ENCODE peak calls at places on chromosomes 3 and 15, in four cellular contexts. Q, N, V and K are unnamed samples.

GRCh38 chr15:99249270-99249817 is at the start of gene TTC23:
- DNase-seq in Q (peak; percentile 20), N (no peak), V (no peak), K (peak; percentile 85)

GRCh38 chr3:151751161-151751560 is 17.4 kb downstream of the AADACL2 start:
- DNase-seq in Q (no peak), N (no peak), V (no peak), K (no peak)

GRCh38 chr3:126133606-126134005 is 46.8 kb downstream of the ALDH1L1 start:
- DNase-seq in Q (no peak), N (no peak), V (no peak), K (no peak)

GRCh38 chr3:58404396-58404795 is 29.2 kb downstream of the PDHB start:
- DNase-seq in Q (peak; percentile 6), N (no peak), V (no peak), K (no peak)

GRCh38 chr15:47439146-47439869 is 278.0 kb upstream of the SEMA6D start:
- DNase-seq in Q (no peak), N (no peak), V (no peak), K (no peak)

GRCh38 chr3:69724722-69725435 is 14.4 kb upstream of the MITF start:
- DNase-seq in Q (peak; percentile 94), N (no peak), V (no peak), K (no peak)

GRCh38 chr3:48039487-48040190 is 23.4 kb upstream of the MAP4 start:
- DNase-seq in Q (no peak), N (no peak), V (no peak), K (peak; percentile 74)

GRCh38 chr15:83108266-83109219 is 1.1 kb downstream of the TM6SF1 start:
- DNase-seq in Q (peak; percentile 46), N (peak; percentile 24), V (no peak), K (no peak)

GRCh38 chr3:170869240-170869592 is 779 bp downstream of the RPL22L1 start:
- DNase-seq in Q (peak; percentile 20), N (no peak), V (no peak), K (no peak)

DNA sequence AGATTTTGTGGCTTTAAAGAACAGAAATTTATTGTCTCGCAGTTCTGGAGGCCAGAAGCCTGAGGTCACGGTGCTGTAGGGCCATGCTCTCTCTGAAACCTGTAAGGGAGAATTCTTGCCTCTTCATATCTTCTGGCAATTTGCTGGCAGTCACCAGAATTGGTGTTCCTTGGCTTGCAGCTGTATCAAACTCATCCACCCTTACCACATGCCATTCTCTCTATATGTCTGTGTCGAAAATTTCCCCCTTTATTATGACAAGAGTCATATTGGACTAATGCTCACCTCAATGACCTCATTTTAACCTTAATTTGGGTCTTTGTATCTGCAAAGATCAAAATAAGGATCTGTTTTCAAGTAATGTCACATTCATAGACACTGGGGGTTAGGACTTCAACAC is 266.7 kb downstream of the IL20RB start:
- DNase-seq in Q (no peak), N (no peak), V (no peak), K (no peak)
- TF ChIP-seq EGR1 in Q (no peak), N (no peak), V (no peak), K (no peak)

DNA sequence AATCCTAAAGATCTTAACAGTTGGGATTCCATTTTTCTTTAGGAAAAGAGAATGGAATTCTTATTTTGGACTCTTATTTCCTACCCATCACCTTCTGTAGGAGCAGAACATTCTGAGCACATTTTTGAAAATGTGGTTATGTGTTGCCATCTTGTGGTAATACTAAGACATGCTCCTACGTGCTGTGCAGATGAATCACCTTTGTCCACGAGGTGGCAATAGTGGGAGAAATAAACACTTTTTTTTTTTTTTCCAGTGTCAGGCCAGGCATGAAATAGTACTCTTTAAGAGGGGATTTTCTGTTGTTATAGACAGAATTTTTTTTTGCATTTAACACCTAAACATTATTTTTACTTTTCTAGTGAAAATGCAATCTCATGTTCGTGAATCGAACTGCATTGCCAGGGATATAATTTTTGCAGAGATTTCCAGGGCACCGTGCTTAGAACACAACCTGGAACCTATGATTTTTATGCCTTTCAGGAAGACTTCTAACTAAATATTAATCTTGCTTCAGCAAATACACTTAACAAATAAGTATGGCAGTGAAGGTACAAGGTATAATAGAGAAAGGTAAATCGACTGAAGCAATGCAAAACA is 196.6 kb downstream of the GAP43 start:
- DNase-seq in Q (peak; percentile 71), N (peak; percentile 45), V (peak; percentile 10), K (peak; percentile 68)
- H2AFZ ChIP-seq in Q (no peak overlapping the region), N (no peak overlapping the region), V (no peak overlapping the region), K (peak overlapping the region; percentile 89)

DNA sequence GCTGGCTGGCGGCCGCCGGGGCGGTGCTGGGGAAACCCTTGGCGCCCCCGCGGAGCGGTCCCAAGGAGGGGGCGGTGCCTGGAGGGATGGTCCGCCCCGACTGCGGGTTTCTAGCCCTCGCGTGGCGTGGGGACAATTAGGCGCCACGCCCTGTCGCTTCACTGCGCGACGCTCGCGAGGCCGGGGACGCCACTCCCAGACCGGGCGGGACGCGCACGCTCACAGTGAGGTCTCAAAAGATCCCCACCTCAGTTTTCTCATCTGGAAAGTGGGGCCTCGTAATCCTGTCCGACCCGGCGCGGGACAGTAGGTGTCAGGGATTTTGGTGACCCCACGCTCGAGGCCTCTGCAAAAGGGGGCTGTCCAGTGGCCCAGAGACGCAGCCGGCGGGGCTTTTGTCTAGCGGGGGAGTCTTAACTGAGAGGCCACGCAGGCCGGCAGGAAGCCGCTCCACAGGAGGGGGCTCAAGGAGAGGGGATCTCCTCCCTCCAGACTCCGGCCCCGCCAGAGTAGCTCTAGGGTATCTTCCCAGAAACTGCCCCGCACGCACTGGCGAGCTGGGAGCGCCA is 808 bp upstream of the CLK3 start:
- DNase-seq in Q (peak; percentile 86), N (peak; percentile 62), V (no peak), K (no peak)
- TF ChIP-seq EGR1 in Q (peak; percentile 85), N (peak; percentile 94), V (no peak), K (no peak)

GRCh38 chr15:85707519-85708338 is 87.0 kb downstream of the KLHL25 start:
- DNase-seq in Q (no peak), N (no peak), V (no peak), K (no peak)
- H2AFZ ChIP-seq in Q (no peak overlapping the region), N (no peak overlapping the region), V (no peak overlapping the region), K (no peak overlapping the region)

GRCh38 chr3:127445581-127446368 is 144.8 kb downstream of the TPRA1 start:
- DNase-seq in Q (no peak), N (no peak), V (no peak), K (no peak)
- TF ChIP-seq EGR1 in Q (no peak), N (no peak), V (no peak), K (no peak)

GRCh38 chr15:78322243-78322642 is 17.9 kb upstream of the CRABP1 start:
- DNase-seq in Q (no peak), N (no peak), V (no peak), K (no peak)

GRCh38 chr15:78323693-78324092 is 16.5 kb upstream of the CRABP1 start:
- DNase-seq in Q (no peak), N (no peak), V (no peak), K (no peak)

GRCh38 chr15:78327442-78327841 is 12.7 kb upstream of the CRABP1 start:
- DNase-seq in Q (no peak), N (no peak), V (no peak), K (no peak)

GRCh38 chr15:78322724-78323395 is 17.3 kb upstream of the CRABP1 start:
- DNase-seq in Q (no peak), N (no peak), V (no peak), K (no peak)

DNA sequence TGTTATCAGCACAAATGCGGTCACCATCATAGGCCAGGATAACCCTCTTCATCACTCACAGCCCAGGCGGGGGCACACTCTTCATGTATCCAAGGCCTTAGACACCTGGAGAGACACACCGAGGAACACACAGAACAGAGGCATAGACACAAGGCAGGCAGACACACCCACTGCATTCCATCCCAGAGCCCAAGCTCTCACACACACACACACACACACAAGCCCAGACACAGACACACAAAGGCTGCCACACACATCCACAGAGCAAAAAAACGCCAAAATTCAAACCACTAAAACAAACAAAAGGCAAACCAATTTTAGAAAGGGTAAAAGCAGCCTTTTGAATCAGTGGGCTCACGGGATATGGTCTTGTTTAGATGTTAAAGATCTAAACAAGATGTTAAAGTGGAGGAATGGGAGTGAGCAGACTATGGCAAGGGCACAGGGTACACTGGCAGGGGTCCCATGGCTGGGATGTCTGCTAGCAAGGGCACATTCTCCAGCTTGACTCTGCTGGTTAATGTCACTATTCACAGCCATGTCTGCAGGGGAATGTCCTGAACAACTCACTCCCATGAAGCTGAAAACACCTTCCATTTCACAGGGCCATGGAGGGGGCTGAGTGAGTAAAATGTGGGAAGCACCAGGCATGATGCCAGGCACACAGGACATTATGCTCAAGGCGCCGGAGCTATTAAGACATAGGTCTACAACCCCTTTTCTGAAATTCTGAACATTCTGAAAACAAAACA is 14.9 kb upstream of the CRABP1 start:
- DNase-seq in Q (no peak), N (no peak), V (no peak), K (no peak)
- H2AFZ ChIP-seq in Q (no peak overlapping the region), N (no peak overlapping the region), V (peak overlapping the region; percentile 13), K (no peak overlapping the region)

DNA sequence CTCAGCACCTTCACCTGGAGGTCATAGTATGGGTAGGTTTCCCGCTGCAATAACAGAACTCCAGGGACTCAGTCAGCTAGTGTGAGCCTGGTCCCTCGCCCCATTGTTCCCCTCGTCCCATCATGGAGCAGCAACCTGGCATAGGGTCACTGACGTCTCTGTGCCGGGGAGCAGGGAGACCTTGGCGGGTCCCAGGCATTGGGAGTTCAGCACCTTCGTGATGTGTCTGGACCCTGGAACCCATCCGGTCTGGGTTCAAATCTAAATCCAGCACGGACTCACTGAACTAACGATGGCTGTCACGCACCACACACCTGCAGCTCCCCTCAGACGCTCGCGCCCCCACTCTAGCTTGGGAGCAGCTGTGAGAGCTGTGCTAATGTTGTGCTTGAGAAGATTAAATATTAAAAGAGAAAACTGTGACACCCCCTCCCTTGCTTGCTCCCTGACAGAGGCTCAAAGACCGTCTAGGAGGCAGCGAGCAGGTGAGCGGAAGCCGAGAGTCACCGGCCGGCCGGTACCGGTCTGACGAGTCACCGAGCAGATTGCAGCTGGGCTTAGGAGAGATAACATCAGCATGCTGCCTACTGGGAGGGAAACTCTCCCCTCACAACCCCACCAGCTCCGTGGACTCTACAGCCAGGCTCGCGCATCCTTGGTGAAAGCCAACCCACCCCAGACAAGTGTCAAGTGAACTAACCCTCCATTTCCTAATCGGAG is 730 bp downstream of the PLA2G4F start:
- DNase-seq in Q (peak; percentile 24), N (no peak), V (no peak), K (no peak)
- TF ChIP-seq EGR1 in Q (no peak), N (no peak), V (no peak), K (no peak)

GRCh38 chr3:115381931-115382330 is 234.8 kb upstream of the ZBTB20 start:
- DNase-seq in Q (no peak), N (no peak), V (no peak), K (no peak)
- H2AFZ ChIP-seq in Q (no peak overlapping the region), N (no peak overlapping the region), V (no peak overlapping the region), K (no peak overlapping the region)

GRCh38 chr3:157134620-157135191 is 25.2 kb downstream of the CCNL1 start:
- DNase-seq in Q (no peak), N (no peak), V (no peak), K (no peak)
- TF ChIP-seq EGR1 in Q (no peak), N (no peak), V (no peak), K (no peak)

GRCh38 chr15:33789141-33789540 is 179.2 kb upstream of the CHRM5 start:
- DNase-seq in Q (no peak), N (no peak), V (no peak), K (no peak)
- H2AFZ ChIP-seq in Q (no peak overlapping the region), N (no peak overlapping the region), V (no peak overlapping the region), K (no peak overlapping the region)